ENCODE peak calls at places on chromosomes 13 and 19, in six cellular contexts. A, L, D, M, V and X are unnamed samples.
A peak's percentile ranks its signal among the peaks of the same experiment; 100 is the strongest.

GRCh38 chr13:27622881-27623280 is 1.2 kb downstream of the POLR1D start:
- DNase-seq in D (no peak), V (no peak), M (no peak), A (peak; percentile 23), L (no peak), X (no peak)

GRCh38 chr19:37896142-37896541 is 10.3 kb downstream of the WDR87 start:
- DNase-seq in L (no peak), A (no peak), V (no peak), M (no peak), D (no peak), X (no peak)

GRCh38 chr13:30340367-30341184 is 33.2 kb upstream of the KATNAL1 start:
- DNase-seq in D (no peak), V (no peak), M (no peak), L (no peak), A (peak; percentile 67), X (no peak)

GRCh38 chr19:38173324-38174041 is 50.5 kb downstream of the DPF1 start:
- DNase-seq in A (no peak), M (no peak), D (no peak), L (no peak), V (no peak), X (no peak)

GRCh38 chr13:97273341-97273831 is 51.3 kb downstream of the MBNL2 start:
- DNase-seq in L (no peak), M (no peak), D (no peak), V (no peak), A (no peak), X (no peak)

GRCh38 chr19:11345122-11345752 is 831 bp downstream of the TMEM205 start:
- DNase-seq in L (no peak), A (no peak), M (no peak), D (no peak), V (no peak), X (no peak)

GRCh38 chr19:18742838-18743237 is 48.3 kb downstream of the COMP start:
- DNase-seq in D (no peak), A (no peak), M (no peak), L (no peak), V (no peak), X (no peak)

GRCh38 chr13:29279859-29280258 is 315.6 kb downstream of the SLC7A1 start:
- DNase-seq in V (no peak), A (no peak), M (no peak), L (no peak), D (no peak), X (no peak)

GRCh38 chr13:46032341-46032740 is 20.2 kb downstream of the ZC3H13 start:
- DNase-seq in L (no peak), V (no peak), D (no peak), M (no peak), A (no peak), X (no peak)

GRCh38 chr19:46860846-46861690 is at the start of gene ARHGAP35:
- DNase-seq in V (no peak), L (peak; percentile 84), A (peak; percentile 94), D (no peak), M (no peak), X (peak; percentile 85)

GRCh38 chr13:111011899-111012298 is 97.0 kb upstream of the ANKRD10 start:
- DNase-seq in A (no peak), D (no peak), L (no peak), V (no peak), M (no peak), X (no peak)

GRCh38 chr13:23928985-23929384 is 31.7 kb upstream of the C1QTNF9B start:
- DNase-seq in M (no peak), L (no peak), V (no peak), D (no peak), A (no peak), X (no peak)

GRCh38 chr19:43478323-43478722 is 12.9 kb upstream of the LYPD3 start:
- DNase-seq in L (no peak), A (no peak), M (no peak), V (no peak), D (no peak), X (no peak)

GRCh38 chr19:38057954-38058690 is 151.1 kb downstream of the SIPA1L3 start:
- DNase-seq in A (no peak), V (no peak), D (peak; percentile 58), M (no peak), L (no peak), X (no peak)

GRCh38 chr13:36973009-36973408 is 26.1 kb downstream of the ALG5 start:
- DNase-seq in D (no peak), M (no peak), V (no peak), L (no peak), A (no peak), X (no peak)

GRCh38 chr19:55642153-55643002 is 1.1 kb upstream of the ZNF581 start:
- DNase-seq in M (no peak), V (no peak), D (no peak), L (no peak), A (peak; percentile 53), X (no peak)

GRCh38 chr19:17475541-17476115 is 5.3 kb downstream of the SLC27A1 start:
- DNase-seq in L (no peak), D (peak; percentile 93), V (no peak), A (no peak), M (no peak), X (no peak)

GRCh38 chr13:19672990-19673389 is 39.5 kb downstream of the MPHOSPH8 start:
- DNase-seq in L (no peak), V (no peak), A (no peak), D (no peak), M (no peak), X (no peak)

GRCh38 chr19:38265213-38265861 is 964 bp downstream of the SPINT2 start:
- DNase-seq in M (no peak), D (no peak), V (no peak), L (no peak), A (no peak), X (no peak)

GRCh38 chr19:6616011-6616410 is 25.1 kb upstream of the CD70 start:
- DNase-seq in M (no peak), D (no peak), A (no peak), L (no peak), V (no peak), X (no peak)

GRCh38 chr13:112245959-112246358 is 130.2 kb upstream of the SPACA7 start:
- DNase-seq in M (no peak), L (no peak), D (no peak), A (no peak), V (no peak), X (no peak)

GRCh38 chr13:112246731-112247470 is 129.3 kb upstream of the SPACA7 start:
- DNase-seq in V (no peak), L (no peak), D (no peak), M (no peak), A (no peak), X (no peak)

GRCh38 chr13:112248909-112249592 is 127.1 kb upstream of the SPACA7 start:
- DNase-seq in D (no peak), A (no peak), L (no peak), V (no peak), M (no peak), X (no peak)

GRCh38 chr13:112248406-112248760 is 127.8 kb upstream of the SPACA7 start:
- DNase-seq in M (no peak), L (no peak), D (no peak), V (no peak), A (no peak), X (no peak)

GRCh38 chr13:112247471-112248405 is 128.4 kb upstream of the SPACA7 start:
- DNase-seq in M (no peak), L (no peak), A (no peak), D (no peak), V (no peak), X (no peak)
- TF ChIP-seq TAF1 in M (no peak), L (no peak), A (no peak), D (no peak), V (no peak), X (no peak)

GRCh38 chr13:44131069-44131614 is 242.5 kb upstream of the SERP2 start:
- DNase-seq in L (no peak), D (no peak), A (no peak), M (no peak), V (no peak), X (no peak)

GRCh38 chr13:44132710-44133109 is 240.9 kb upstream of the SERP2 start:
- DNase-seq in D (no peak), A (peak; percentile 13), M (no peak), V (no peak), L (no peak), X (no peak)

GRCh38 chr13:44125943-44126469 is 246.3 kb downstream of the LACC1 start:
- DNase-seq in V (no peak), A (no peak), L (no peak), D (no peak), M (no peak), X (no peak)

GRCh38 chr13:44128522-44128921 is 245.1 kb upstream of the SERP2 start:
- DNase-seq in L (no peak), D (no peak), A (no peak), M (no peak), V (no peak), X (no peak)

GRCh38 chr13:44129418-44129817 is 244.2 kb upstream of the SERP2 start:
- DNase-seq in D (no peak), L (no peak), V (no peak), A (no peak), M (no peak), X (no peak)
- TF ChIP-seq POLR2AphosphoS5 in D (no peak), L (no peak), V (no peak), A (no peak), M (no peak), X (no peak)

GRCh38 chr19:45478454-45479238 is 10.8 kb downstream of the FOSB start:
- DNase-seq in M (no peak), V (peak; percentile 88), D (peak; percentile 91), L (peak; percentile 68), A (peak; percentile 95), X (peak; percentile 64)
- TF ChIP-seq POLR2A in M (no peak), V (peak; percentile 74), D (no peak), L (peak; percentile 75), A (peak; percentile 41), X (peak; percentile 73)

DNA sequence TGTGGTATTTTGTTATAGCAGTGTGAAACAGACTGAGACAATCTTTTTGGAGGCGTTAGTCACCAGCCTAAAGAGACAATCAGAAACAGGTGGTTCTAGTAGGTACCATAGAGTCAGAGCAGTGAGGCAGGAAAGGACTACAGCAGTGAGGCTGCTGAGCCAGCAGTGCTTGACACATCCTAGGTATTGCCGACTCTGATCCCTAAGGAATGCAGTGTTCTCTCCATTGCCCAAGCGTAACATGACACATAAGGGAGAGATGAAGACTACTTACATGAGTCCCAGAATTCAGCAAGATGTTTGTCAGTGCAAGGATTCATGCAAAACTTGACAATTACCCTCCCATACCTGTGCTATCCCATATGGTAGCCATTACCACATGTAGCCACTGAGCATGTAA is 62.4 kb upstream of the XPO4 start:
- DNase-seq in V (no peak), M (no peak), L (no peak), A (no peak), D (no peak), X (no peak)
- TF ChIP-seq TAF1 in V (no peak), M (no peak), L (no peak), A (no peak), D (no peak), X (no peak)